ENCODE peak calls at places on chromosomes 1 and 21, in seven cellular contexts. X, I, D, E, U, V and G are unnamed samples.

GRCh38 chr1:220249522-220249921 is 22.7 kb downstream of the RAB3GAP2 start:
- DNase-seq in X (no peak), I (no peak), D (no peak), E (no peak), U (no peak), V (no peak), G (no peak)

GRCh38 chr1:24386241-24386640 is 27.3 kb downstream of the STPG1 start:
- DNase-seq in X (no peak), I (no peak), D (no peak), E (no peak), U (no peak), V (no peak), G (peak)

GRCh38 chr1:182330303-182330702 is 61.3 kb downstream of the GLUL start:
- DNase-seq in X (no peak), I (no peak), D (no peak), E (no peak), U (no peak), V (peak), G (no peak)

GRCh38 chr1:2137257-2138121 is 57.1 kb downstream of the FAAP20 start:
- DNase-seq in X (no peak), I (no peak), D (no peak), E (peak), U (no peak), V (no peak), G (no peak)

GRCh38 chr1:240575976-240576666 is 35.8 kb downstream of the GREM2 start:
- DNase-seq in X (no peak), I (peak), D (no peak), E (no peak), U (peak), V (no peak), G (no peak)

GRCh38 chr1:55192093-55192492 is 23.1 kb downstream of the USP24 start:
- DNase-seq in X (no peak), I (no peak), D (no peak), E (no peak), U (no peak), V (peak), G (no peak)

GRCh38 chr1:31707711-31708110 is 3.9 kb upstream of the COL16A1 start:
- DNase-seq in X (no peak), I (no peak), D (no peak), E (no peak), U (peak), V (no peak), G (no peak)

GRCh38 chr1:145935708-145936107 is 8.4 kb upstream of the RBM8A start:
- DNase-seq in X (no peak), I (no peak), D (no peak), E (no peak), U (no peak), V (no peak), G (no peak)

GRCh38 chr1:216785211-216785610 is 62.0 kb upstream of the ESRRG start:
- DNase-seq in X (no peak), I (no peak), D (no peak), E (no peak), U (no peak), V (no peak), G (no peak)

DNA sequence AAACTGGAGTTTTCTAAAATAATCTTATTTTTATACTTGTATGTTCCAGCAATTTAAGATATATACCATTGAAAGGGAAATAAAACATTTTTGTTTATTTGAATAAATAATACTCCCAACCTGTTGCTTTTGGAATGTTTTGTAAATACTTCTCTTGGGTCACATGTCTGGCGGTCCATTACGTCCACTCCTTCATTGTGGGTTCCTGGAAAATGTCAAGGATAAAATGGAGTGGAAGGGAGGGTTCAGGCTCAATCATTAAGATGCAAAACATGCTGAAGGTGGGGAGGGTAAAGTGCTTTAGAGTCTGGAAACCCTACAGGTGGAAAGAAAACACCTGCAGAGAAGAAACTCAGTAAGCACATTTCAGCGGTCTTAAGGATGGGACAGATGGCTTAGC is 34.2 kb upstream of the FAM3B start:
- DNase-seq in X (no peak), I (no peak), D (no peak), E (no peak), U (no peak), V (no peak), G (no peak)
- TF ChIP-seq SIN3A in X (no peak), I (no peak), D (no peak), E (no peak), U (no peak), V (no peak), G (no peak)

GRCh38 chr1:44086722-44087474 is 31.7 kb upstream of the KLF17 start:
- DNase-seq in X (no peak), I (no peak), D (no peak), E (no peak), U (no peak), V (no peak), G (no peak)
- TF ChIP-seq SIN3A in X (no peak), I (no peak), D (no peak), E (no peak), U (no peak), V (no peak), G (no peak)

GRCh38 chr1:34781071-34781843 is at the start of gene GJB3:
- DNase-seq in X (no peak), I (no peak), D (peak), E (no peak), U (no peak), V (peak), G (peak)
- TF ChIP-seq SIN3A in X (no peak), I (no peak), D (no peak), E (no peak), U (no peak), V (no peak), G (no peak)

DNA sequence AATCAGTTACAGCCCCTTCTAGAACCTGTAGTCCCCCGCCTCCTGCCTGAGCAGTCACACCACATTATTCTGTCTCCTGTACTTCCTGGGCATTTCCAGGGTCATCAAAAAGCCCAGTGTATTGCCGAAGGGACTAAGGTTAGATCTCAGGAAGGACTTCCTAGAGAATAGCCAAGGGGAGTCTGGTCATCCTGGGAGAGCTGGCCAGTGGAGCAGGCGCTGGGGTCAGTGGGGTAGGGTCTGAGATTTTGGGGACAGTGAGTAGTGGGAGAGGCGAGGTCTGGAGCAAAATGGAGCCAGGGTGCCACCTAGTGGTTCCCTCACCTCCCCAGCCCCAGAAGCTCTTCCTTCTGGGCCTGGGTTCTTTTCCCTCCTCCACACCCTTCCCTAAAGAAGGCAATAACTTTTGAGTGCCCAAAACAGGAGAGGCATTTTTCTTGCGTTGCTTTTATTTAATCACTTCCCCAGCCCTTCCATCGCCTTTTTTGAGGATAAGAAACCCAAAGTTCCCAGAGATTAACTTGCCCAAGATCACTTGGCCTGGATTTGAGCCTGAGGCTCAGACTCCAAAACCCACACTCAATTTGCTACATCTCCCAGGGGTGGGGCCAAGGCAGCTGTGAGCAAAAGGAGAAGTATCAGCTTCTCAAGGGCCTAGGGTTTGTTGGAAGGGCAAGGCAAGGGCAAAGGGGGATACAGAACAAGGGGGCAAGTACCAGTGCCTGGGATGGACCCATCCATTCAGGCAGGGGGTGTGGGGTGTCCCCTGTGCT is 7.3 kb upstream of the PMVK start:
- DNase-seq in X (no peak), I (no peak), D (peak), E (no peak), U (no peak), V (peak), G (peak)
- TF ChIP-seq SIN3A in X (no peak), I (no peak), D (no peak), E (no peak), U (no peak), V (no peak), G (no peak)

GRCh38 chr1:203051841-203052324 is 25.6 kb downstream of the PPFIA4 start:
- DNase-seq in X (no peak), I (no peak), D (peak), E (no peak), U (no peak), V (no peak), G (no peak)
- TF ChIP-seq SIN3A in X (no peak), I (no peak), D (no peak), E (no peak), U (no peak), V (no peak), G (no peak)

GRCh38 chr21:34890724-34891609 is 158.1 kb downstream of the RUNX1 start:
- DNase-seq in X (no peak), I (no peak), D (peak), E (no peak), U (no peak), V (no peak), G (peak)
- TF ChIP-seq SIN3A in X (no peak), I (no peak), D (no peak), E (no peak), U (no peak), V (no peak), G (no peak)

GRCh38 chr1:59243978-59244377 is 52.9 kb upstream of the FGGY start:
- DNase-seq in X (no peak), I (no peak), D (no peak), E (no peak), U (no peak), V (no peak), G (no peak)

GRCh38 chr1:59244891-59245290 is 52.0 kb upstream of the FGGY start:
- DNase-seq in X (no peak), I (no peak), D (no peak), E (no peak), U (no peak), V (no peak), G (no peak)

GRCh38 chr1:59249738-59250137 is 47.2 kb upstream of the FGGY start:
- DNase-seq in X (no peak), I (no peak), D (no peak), E (no peak), U (no peak), V (no peak), G (no peak)
- TF ChIP-seq SIN3A in X (no peak), I (no peak), D (no peak), E (no peak), U (no peak), V (no peak), G (no peak)

DNA sequence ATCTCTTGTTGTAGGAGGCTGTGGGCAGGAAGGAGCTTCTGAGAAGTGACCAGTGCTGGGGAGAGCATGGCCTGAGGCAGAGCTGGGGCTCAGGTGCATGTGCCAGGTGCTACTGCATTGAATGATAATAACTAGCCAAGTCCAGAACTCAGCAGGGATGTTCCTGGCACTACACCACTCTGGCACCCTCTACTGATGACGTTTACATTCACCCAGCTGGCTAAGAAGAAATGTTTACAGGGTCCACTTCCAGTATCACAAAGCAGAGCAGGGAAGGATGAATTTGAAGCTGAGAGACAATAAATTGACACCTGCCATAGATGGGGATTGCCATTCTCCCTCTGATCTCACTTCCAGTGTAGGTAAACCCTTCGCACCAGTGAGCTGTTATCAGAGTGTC is 411.8 kb downstream of the SETD4 start:
- DNase-seq in X (no peak), I (no peak), D (no peak), E (no peak), U (no peak), V (no peak), G (no peak)
- TF ChIP-seq SIN3A in X (no peak), I (no peak), D (no peak), E (no peak), U (no peak), V (no peak), G (no peak)

DNA sequence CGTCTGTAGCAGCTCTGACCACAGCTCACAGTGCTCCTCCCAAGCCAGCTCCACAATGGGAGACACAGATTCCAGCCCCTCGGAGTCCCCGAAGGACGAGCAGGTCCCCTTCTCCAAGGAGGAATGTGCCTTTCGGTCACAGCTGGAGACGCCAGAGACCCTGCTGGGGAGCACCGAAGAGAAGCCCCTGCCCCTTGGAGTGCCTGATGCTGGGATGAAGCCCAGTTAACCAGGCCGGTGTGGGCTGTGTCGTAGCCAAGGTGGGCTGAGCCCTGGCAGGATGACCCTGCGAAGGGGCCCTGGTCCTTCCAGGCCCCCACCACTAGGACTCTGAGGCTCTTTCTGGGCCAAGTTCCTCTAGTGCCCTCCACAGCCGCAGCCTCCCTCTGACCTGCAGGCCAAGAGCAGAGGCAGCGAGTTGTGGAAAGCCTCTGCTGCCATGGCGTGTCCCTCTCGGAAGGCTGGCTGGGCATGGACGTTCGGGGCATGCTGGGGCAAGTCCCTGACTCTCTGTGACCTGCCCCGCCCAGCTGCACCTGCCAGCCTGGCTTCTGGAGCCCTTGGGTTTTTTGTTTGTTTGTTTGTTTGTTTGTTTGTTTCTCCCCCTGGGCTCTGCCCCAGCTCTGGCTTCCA is 22.9 kb upstream of the VPS13D start:
- DNase-seq in X (no peak), I (no peak), D (no peak), E (no peak), U (no peak), V (no peak), G (no peak)
- TF ChIP-seq SIN3A in X (no peak), I (no peak), D (no peak), E (no peak), U (no peak), V (no peak), G (no peak)